ENCODE peak calls at places on chromosomes 5 and 9, in ten cellular contexts. N is A549; L is Caco-2; D is suprapubic skin; Y is aorta; F is mammary epithelial cell; K is uterus; R is CD8-positive, alpha-beta memory T cell; E is OCI-LY7; B is mucosa of descending colon. V is an unnamed sample. For H3K4me1 and H3K9me3, the result is how much of the 10 kb centered on the place peaks cover.

GRCh38 chr9:116303270-116303904 is 149.8 kb downstream of the PAPPA start:
- DNase-seq in N (no peak), L (no peak), D (no peak), Y (no peak), F (no peak), K (no peak), R (no peak), E (no peak), B (no peak), V (no peak)

GRCh38 chr5:127695336-127695735 is 7.9 kb upstream of the CCDC192 start:
- DNase-seq in N (no peak), L (no peak), D (no peak), Y (no peak), F (no peak), K (no peak), R (no peak), E (no peak), B (no peak), V (no peak)

GRCh38 chr5:54294097-54294667 is 16.2 kb downstream of the ARL15 start:
- DNase-seq in N (no peak), L (no peak), D (no peak), Y (no peak), F (no peak), K (no peak), R (no peak), E (no peak), B (no peak), V (no peak)

GRCh38 chr5:97377582-97377981 is 194.5 kb upstream of the RIOK2 start:
- DNase-seq in N (no peak), L (no peak), D (no peak), Y (no peak), F (no peak), K (no peak), R (no peak), E (no peak), B (no peak), V (no peak)

GRCh38 chr5:42943931-42944631 is 96.0 kb downstream of the ANXA2R start:
- DNase-seq in N (no peak), L (no peak), D (no peak), Y (no peak), F (no peak), K (no peak), R (no peak), E (no peak), B (no peak), V (no peak)

GRCh38 chr5:150271923-150272322 is 17.6 kb downstream of the CAMK2A start:
- DNase-seq in N (no peak), L (no peak), D (no peak), Y (no peak), F (no peak), K (no peak), R (no peak), E (no peak), B (no peak), V (no peak)

GRCh38 chr5:102762095-102762534 is 7.0 kb downstream of the PAM start:
- DNase-seq in N (no peak), L (no peak), D (no peak), Y (no peak), F (peak), K (no peak), R (no peak), E (no peak), B (no peak), V (no peak)

GRCh38 chr9:13324988-13325387 is 45.5 kb upstream of the MPDZ start:
- DNase-seq in N (no peak), L (no peak), D (no peak), Y (no peak), F (peak), K (no peak), R (no peak), E (no peak), B (no peak), V (no peak)

GRCh38 chr5:172870807-172871431 is 36.9 kb downstream of the ERGIC1 start:
- DNase-seq in N (no peak), L (no peak), D (no peak), Y (no peak), F (peak), K (peak), R (no peak), E (no peak), B (peak), V (peak)

GRCh38 chr9:21964925-21965385 is 29.2 kb downstream of the CDKN2A start:
- DNase-seq in N (no peak), L (peak), D (peak), Y (peak), F (peak), K (no peak), R (peak), E (no peak), B (peak), V (peak)

GRCh38 chr9:127741831-127742434 is 6.8 kb upstream of the TOR2A start:
- DNase-seq in N (peak), L (peak), D (no peak), Y (no peak), F (no peak), K (peak), R (no peak), E (no peak), B (peak), V (peak)

GRCh38 chr5:181167814-181168488 is 20.6 kb downstream of the OR2V2 start:
- DNase-seq in N (no peak), L (peak), D (no peak), Y (no peak), F (no peak), K (no peak), R (no peak), E (peak), B (no peak), V (no peak)

GRCh38 chr5:69001605-69002004 is 92.2 kb upstream of the SLC30A5 start:
- DNase-seq in N (no peak), L (no peak), D (no peak), Y (no peak), F (no peak), K (no peak), R (no peak), E (no peak), B (no peak), V (no peak)

GRCh38 chr9:131411719-131412681 is 18.1 kb downstream of the PRRC2B start:
- DNase-seq in N (no peak), L (no peak), D (no peak), Y (peak), F (no peak), K (no peak), R (no peak), E (no peak), B (no peak), V (no peak)

GRCh38 chr9:131406567-131407436 is 12.9 kb downstream of the PRRC2B start:
- DNase-seq in N (no peak), L (no peak), D (no peak), Y (peak), F (no peak), K (no peak), R (peak), E (no peak), B (no peak), V (no peak)

GRCh38 chr9:131407717-131408195 is 13.9 kb downstream of the PRRC2B start:
- DNase-seq in N (no peak), L (no peak), D (no peak), Y (peak), F (peak), K (peak), R (peak), E (no peak), B (no peak), V (peak)

GRCh38 chr9:131410051-131410491 is 16.2 kb downstream of the PRRC2B start:
- DNase-seq in N (no peak), L (no peak), D (no peak), Y (peak), F (peak), K (no peak), R (peak), E (no peak), B (no peak), V (no peak)

DNA sequence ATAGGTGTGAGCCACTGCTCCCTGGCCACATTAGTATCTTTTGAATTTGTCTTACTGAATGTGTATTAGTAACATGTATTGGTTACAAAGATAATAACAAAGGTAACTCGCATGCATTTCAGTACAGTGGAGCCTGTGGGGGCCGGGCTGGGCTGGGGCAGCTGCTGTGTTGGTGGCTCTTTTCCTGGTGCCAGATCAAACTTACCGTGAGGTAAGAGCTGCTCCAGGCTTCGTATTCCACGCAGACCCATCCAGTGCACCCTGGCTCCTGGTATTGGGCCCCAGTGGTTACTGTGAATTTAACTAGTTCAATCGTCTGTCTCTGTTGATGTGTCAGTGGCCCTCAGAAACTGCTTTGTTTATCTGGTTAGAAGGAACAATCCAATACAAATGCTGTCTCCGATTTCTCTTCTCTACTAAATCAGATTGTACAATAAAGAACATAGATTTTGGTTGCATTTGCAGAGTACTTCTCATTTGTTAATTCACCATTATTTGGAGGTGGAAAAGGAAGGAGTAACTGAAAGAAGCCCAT is 15.6 kb downstream of the PRRC2B start:
- DNase-seq in N (no peak), L (no peak), D (no peak), Y (no peak), F (no peak), K (no peak), R (no peak), E (no peak), B (no peak), V (no peak)
- H3K4me1 ChIP-seq in N (half or more), L (under half), D (half or more), Y (under half), F (half or more), K (under half), R (half or more), E (half or more), B (under half), V (under half)

DNA sequence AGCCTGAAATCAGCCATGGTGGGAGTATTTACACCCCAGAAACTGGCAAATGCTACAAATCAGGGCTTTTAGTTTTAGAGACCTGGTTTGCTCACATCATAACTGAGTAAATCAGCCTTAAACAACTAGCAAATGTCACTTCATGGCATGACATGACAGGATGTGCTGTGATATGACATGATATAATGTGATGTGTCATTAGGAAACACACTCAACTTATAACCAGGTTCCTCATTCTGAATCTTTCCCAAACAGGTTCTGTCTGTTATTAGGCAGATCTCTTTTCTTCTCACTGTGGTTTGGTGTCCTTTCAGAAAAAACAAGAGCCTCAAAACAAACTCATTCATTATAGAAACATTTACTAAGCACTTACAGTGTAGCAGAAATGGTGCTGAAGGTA is 90.5 kb downstream of the ADAMTS12 start:
- DNase-seq in N (no peak), L (no peak), D (no peak), Y (no peak), F (peak), K (no peak), R (no peak), E (no peak), B (no peak), V (no peak)
- H3K9me3 ChIP-seq in N (under half), L (under half), D (under half), Y (under half), F (under half), K (under half), R (under half), E (under half), B (under half), V (under half)

GRCh38 chr9:33445389-33445881 is 2.0 kb downstream of the AQP3 start:
- DNase-seq in N (no peak), L (peak), D (no peak), Y (no peak), F (no peak), K (no peak), R (no peak), E (no peak), B (no peak), V (peak)
- H3K4me3 ChIP-seq in N (no peak), L (no peak), D (peak), Y (no peak), F (no peak), K (no peak), R (peak), E (no peak), B (no peak), V (no peak)

DNA sequence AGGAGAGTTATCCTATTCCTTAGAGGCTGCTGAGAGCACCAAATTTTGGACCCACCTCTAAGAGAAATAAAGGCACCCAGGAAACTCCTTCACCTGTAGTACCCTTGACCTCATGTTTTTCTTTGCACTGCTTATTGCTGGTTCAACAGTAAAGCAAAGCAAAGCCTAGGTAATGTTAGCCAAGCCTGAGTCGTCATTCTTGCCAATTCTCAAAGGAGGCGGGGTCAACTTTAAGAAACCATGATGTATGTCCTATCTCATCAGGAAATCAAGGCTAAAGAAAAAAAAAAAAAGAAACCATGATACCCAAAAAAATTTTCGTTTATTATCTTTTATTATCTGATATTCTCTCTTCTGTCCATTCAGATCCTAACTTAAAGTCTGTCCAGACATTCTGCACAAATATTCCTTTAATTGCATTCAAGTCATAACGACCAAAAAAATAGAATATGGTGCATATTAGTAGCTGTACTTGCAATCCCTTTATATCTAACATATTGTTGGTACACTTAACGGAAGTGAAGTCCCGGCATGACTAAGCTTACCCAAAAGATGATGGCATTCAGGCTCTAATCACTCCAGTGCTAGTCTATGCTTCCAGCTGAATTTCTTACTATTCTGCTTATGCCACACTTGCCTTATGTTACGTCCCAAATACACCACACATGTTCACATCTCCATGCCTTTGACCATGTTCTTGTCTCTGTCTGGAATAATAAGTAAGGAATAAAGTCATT is 1.8 kb downstream of the AUH start:
- DNase-seq in N (no peak), L (no peak), D (no peak), Y (no peak), F (no peak), K (no peak), R (no peak), E (no peak), B (no peak), V (no peak)
- H3K4me1 ChIP-seq in N (under half), L (under half), D (under half), Y (under half), F (under half), K (under half), R (under half), E (under half), B (under half), V (under half)